ENCODE peak calls at places on chromosomes 7 and 10, in four cellular contexts. E, M, A and F are unnamed samples. For H3K4me1 and H3K36me3, the result is how much of the 10 kb centered on the place peaks cover.

GRCh38 chr10:24929056-24929544 is 23.3 kb downstream of the PRTFDC1 start:
- DNase-seq in E (no peak), M (no peak), A (no peak), F (no peak)

GRCh38 chr10:6473901-6474370 is 106.1 kb downstream of the PRKCQ start:
- DNase-seq in E (no peak), M (no peak), A (no peak), F (no peak)

GRCh38 chr7:40833541-40834234 is 698.9 kb downstream of the SUGCT start:
- DNase-seq in E (no peak), M (no peak), A (peak), F (no peak)

GRCh38 chr7:101128040-101128834 is 1.3 kb downstream of the SERPINE1 start:
- DNase-seq in E (no peak), M (no peak), A (no peak), F (no peak)

GRCh38 chr10:100163704-100164621 is 21.9 kb downstream of the ERLIN1 start:
- DNase-seq in E (no peak), M (no peak), A (peak), F (no peak)

GRCh38 chr10:29471483-29471859 is 163.3 kb downstream of the SVIL start:
- DNase-seq in E (no peak), M (no peak), A (peak), F (no peak)

GRCh38 chr7:64183126-64183742 is 23.8 kb upstream of the ZNF735 start:
- DNase-seq in E (no peak), M (no peak), A (no peak), F (no peak)

GRCh38 chr7:84372712-84373111 is 178.1 kb upstream of the SEMA3A start:
- DNase-seq in E (no peak), M (no peak), A (peak), F (no peak)

GRCh38 chr7:130486963-130487324 is 4.9 kb upstream of the MEST start:
- DNase-seq in E (no peak), M (no peak), A (no peak), F (no peak)

GRCh38 chr10:58653139-58653538 is 140.5 kb downstream of the BICC1 start:
- DNase-seq in E (no peak), M (no peak), A (peak), F (no peak)

GRCh38 chr7:159015081-159015893 is 129.4 kb downstream of the VIPR2 start:
- DNase-seq in E (no peak), M (no peak), A (no peak), F (no peak)

GRCh38 chr7:114921636-114922150 is at the start of gene MDFIC:
- DNase-seq in E (no peak), M (peak), A (no peak), F (peak)

GRCh38 chr7:120695848-120696247 is 162.1 kb downstream of the TSPAN12 start:
- DNase-seq in E (no peak), M (no peak), A (no peak), F (no peak)

GRCh38 chr7:31312864-31313263 is 27.7 kb downstream of the NEUROD6 start:
- DNase-seq in E (no peak), M (no peak), A (no peak), F (no peak)

GRCh38 chr10:1070939-1071338 is 14.8 kb downstream of the WDR37 start:
- DNase-seq in E (no peak), M (no peak), A (peak), F (no peak)

GRCh38 chr7:42192072-42192471 is 44.9 kb downstream of the GLI3 start:
- DNase-seq in E (no peak), M (no peak), A (no peak), F (no peak)

GRCh38 chr7:41006591-41006990 is 696.3 kb downstream of the INHBA start:
- DNase-seq in E (no peak), M (no peak), A (peak), F (no peak)

GRCh38 chr10:47038881-47039557 is 127.8 kb downstream of the PTPN20 start:
- DNase-seq in E (no peak), M (no peak), A (no peak), F (no peak)

GRCh38 chr10:26481914-26482550 is 43.9 kb downstream of the APBB1IP start:
- DNase-seq in E (no peak), M (no peak), A (no peak), F (no peak)

GRCh38 chr7:134374291-134374690 is 57.6 kb upstream of the SLC35B4 start:
- DNase-seq in E (no peak), M (peak), A (no peak), F (no peak)

GRCh38 chr7:55158541-55158940 is 139.7 kb downstream of the EGFR start:
- DNase-seq in E (no peak), M (no peak), A (peak), F (no peak)

GRCh38 chr7:4683884-4684565 is 1.9 kb downstream of the FOXK1 start:
- DNase-seq in E (no peak), M (peak), A (peak), F (no peak)

GRCh38 chr7:100130608-100131453 is 4.1 kb downstream of the MBLAC1 start:
- DNase-seq in E (no peak), M (peak), A (peak), F (peak)

GRCh38 chr7:26087321-26088091 is 64.5 kb upstream of the NFE2L3 start:
- DNase-seq in E (no peak), M (no peak), A (no peak), F (no peak)

GRCh38 chr7:157389951-157390730 is 53.3 kb downstream of the DNAJB6 start:
- DNase-seq in E (no peak), M (no peak), A (no peak), F (peak)

GRCh38 chr10:26567349-26567721 is 129.2 kb downstream of the APBB1IP start:
- DNase-seq in E (no peak), M (no peak), A (no peak), F (no peak)

GRCh38 chr10:28769147-28769604 is 91.9 kb downstream of the BAMBI start:
- DNase-seq in E (no peak), M (no peak), A (no peak), F (no peak)

GRCh38 chr10:44978213-44978569 is 418 bp downstream of the DEPP1 start:
- DNase-seq in E (no peak), M (no peak), A (no peak), F (no peak)

GRCh38 chr10:60130130-60130579 is 223.8 kb upstream of the CCDC6 start:
- DNase-seq in E (no peak), M (no peak), A (no peak), F (no peak)

GRCh38 chr7:107726356-107727130 is 17.4 kb upstream of the CBLL1 start:
- DNase-seq in E (no peak), M (no peak), A (no peak), F (no peak)

GRCh38 chr7:116426428-116427156 is 72.9 kb upstream of the CAV2 start:
- DNase-seq in E (no peak), M (peak), A (peak), F (no peak)

GRCh38 chr10:47425813-47426419 is 41.8 kb upstream of the ZNF488 start:
- DNase-seq in E (no peak), M (no peak), A (no peak), F (no peak)

GRCh38 chr10:1539216-1539615 is 198.1 kb downstream of the ADARB2 start:
- DNase-seq in E (no peak), M (no peak), A (no peak), F (no peak)

GRCh38 chr7:131578602-131579001 is 22.2 kb upstream of the PODXL start:
- DNase-seq in E (no peak), M (no peak), A (no peak), F (no peak)

GRCh38 chr7:24827589-24827988 is 70.3 kb upstream of the GSDME start:
- DNase-seq in E (no peak), M (no peak), A (peak), F (no peak)

GRCh38 chr10:95405655-95406054 is 114.9 kb upstream of the PDLIM1 start:
- DNase-seq in E (no peak), M (no peak), A (no peak), F (no peak)
- H3K4me1 ChIP-seq in E (under half), M (under half), A (under half), F (under half)

DNA sequence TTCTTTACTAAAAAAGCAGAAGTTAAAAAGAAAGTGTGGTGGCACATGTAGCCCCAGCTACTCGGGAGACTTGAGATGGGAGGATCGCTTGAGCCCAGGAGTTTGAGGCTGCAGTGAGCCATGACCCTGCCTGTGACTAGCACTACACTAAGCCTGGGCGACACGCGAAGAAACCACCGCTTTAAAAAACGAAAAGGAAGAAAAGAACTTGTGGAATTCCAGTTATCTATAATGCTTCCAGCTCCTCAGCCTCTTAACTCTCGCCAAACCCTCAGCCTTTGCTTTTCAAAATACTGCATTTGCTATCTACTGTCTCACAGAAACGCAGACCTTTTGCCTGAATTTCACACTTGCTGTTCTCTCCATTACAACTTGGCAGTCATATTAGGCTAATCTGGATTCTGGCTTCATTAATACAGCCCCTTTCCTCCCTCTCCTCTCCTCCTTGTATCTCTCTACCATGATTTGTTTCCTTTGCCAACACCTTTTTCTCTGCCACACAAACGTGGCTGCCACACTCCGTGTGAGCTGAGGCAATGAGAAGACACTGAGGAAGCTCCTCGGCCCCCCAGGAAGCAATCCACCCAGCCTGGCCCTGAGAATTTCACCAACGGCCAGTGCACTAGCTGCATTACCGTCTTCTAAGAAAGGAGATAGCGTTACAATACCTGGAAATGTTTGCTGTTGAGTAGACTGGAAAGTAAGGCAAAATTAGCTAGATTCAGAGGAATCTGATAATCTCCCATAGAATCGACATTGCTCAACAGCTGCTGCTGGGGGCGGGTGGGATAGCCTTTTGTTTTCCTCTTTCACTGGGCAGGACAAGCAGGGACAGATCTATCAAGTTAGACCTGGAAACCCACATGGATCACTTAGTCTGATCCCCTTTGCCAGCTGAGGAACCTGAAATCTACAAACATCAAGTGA is 37.2 kb downstream of the CALML5 start:
- DNase-seq in E (no peak), M (peak), A (peak), F (no peak)
- H3K36me3 ChIP-seq in E (under half), M (under half), A (under half), F (under half)

DNA sequence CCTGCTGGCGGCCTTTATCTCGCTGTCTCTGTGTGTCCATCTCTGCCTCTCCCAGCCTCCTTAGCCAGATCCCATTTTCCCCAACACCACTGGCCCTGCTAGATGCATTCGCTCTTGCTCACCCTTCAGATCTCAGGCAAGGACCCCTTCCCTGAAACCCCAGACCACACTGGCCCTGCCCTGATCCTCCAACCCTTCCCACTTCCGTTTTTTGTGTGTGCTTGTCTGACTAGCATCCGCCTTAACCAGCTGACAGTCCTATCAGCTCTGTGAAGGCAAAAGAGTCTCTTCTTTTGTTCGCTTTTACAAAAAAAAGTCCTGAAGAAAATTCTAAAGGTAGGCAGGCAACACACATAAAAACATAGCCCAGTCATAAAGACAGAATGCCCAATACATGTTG is 28.7 kb downstream of the CHST15 start:
- DNase-seq in E (no peak), M (no peak), A (no peak), F (no peak)
- H3K4me1 ChIP-seq in E (under half), M (under half), A (under half), F (under half)

GRCh38 chr10:109977382-109977806 is 30.4 kb upstream of the ADD3 start:
- DNase-seq in E (no peak), M (peak), A (no peak), F (peak)
- H3K36me3 ChIP-seq in E (under half), M (under half), A (under half), F (under half)

DNA sequence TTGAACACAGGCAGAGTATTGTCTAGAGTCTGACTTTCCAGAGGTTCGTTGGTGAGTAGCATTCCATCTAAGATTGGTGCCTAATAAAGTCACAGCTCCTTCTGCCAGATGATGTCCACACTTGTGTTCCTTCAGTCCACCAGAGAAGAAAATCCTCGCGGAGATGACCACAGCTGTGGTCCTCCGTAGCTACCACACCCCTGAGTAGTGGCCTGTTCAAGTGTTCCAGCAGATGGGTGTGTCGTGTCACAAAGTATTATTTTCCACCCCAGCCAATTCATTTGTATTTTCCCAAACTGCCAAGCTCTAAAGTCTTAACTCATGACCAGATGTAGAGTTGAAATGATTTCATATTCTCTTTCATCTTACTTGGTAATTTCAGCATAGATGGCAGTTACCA is 251.3 kb upstream of the TCF7L2 start:
- DNase-seq in E (no peak), M (no peak), A (no peak), F (no peak)
- H3K4me1 ChIP-seq in E (under half), M (under half), A (under half), F (under half)

DNA sequence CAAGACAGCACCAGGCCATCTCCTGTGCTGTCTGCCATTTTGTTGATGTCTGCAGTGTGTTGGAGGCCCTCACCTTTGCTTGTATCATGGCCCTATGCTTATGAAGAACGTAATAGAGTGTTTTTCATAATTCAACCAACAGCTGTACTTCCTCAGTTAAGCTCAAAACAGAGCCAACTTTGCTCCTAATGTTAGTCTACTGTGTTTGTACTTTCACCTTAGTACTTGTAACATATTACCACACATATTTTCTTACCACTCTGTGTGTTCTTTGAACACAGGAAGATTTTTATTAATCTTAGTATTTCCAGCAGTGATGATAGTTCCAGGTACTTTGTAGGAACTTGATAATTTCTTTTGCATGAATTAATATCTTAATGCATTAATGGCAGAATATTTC is 5.9 kb downstream of the ZNF33A start:
- DNase-seq in E (no peak), M (no peak), A (no peak), F (no peak)
- H3K36me3 ChIP-seq in E (half or more), M (under half), A (under half), F (under half)

GRCh38 chr7:2687338-2687869 is 598 bp upstream of the AMZ1 start:
- DNase-seq in E (no peak), M (no peak), A (peak), F (no peak)
- H3K4me1 ChIP-seq in E (under half), M (under half), A (under half), F (under half)

DNA sequence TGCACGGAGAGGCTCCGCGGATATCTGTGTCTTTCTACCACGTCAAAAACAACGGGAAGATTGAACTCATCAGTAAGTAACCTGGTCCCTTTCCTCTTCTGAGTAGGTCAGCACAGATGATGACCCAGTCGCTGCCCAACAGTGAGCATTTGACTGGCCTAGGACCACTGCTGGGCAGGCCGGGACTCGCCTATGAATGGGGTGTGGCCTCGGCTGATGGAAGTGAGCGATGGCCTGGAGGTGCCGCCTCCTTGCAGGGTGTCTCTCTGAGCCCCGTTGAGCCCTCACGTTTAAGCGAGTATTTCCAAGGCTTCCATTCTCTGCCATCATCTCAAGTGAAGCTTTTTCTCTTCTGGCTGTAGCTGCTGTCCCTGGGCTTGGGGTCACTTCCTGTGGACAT is 18.1 kb downstream of the EIF3B start:
- DNase-seq in E (no peak), M (no peak), A (no peak), F (no peak)
- H3K36me3 ChIP-seq in E (half or more), M (half or more), A (half or more), F (under half)